ENCODE peak calls at places on chromosome 16, in nine cellular contexts. One of them, this sample, is unnamed.

GRCh38 chr16:11556214-11556819 is 30.4 kb downstream of the LITAF start:
- DNase-seq in endothelial cell: no peak
- DNase-seq in activated CD4-positive, CD25-positive, alpha-beta regulatory T cell treated with anti-CD3 and anti-CD28 coated beads, Interleukin-2, amount 50 U/mL, for 16 hours: no peak
- DNase-seq in ELF-1: no peak
- DNase-seq in stimulated activated naive CD8-positive, alpha-beta T cell treated with anti-CD3 and anti-CD28 coated beads, Interleukin-15, amount 100 ng/mL, for 72 hours: no peak
- DNase-seq in Daoy: no peak
- DNase-seq in activated T-cell treated with anti-CD3 and anti-CD28 coated beads for 24 hours: no peak
- DNase-seq in left colon: no peak
- DNase-seq in HT1080: no peak
- DNase-seq in this sample: no peak

GRCh38 chr16:19601083-19601976 is 45.8 kb downstream of the VPS35L start:
- DNase-seq in left colon: peak; percentile 22
- DNase-seq in activated T-cell treated with anti-CD3 and anti-CD28 coated beads for 24 hours: no peak
- DNase-seq in ELF-1: peak; percentile 38
- DNase-seq in stimulated activated naive CD8-positive, alpha-beta T cell treated with anti-CD3 and anti-CD28 coated beads, Interleukin-15, amount 100 ng/mL, for 72 hours: peak; percentile 7
- DNase-seq in HT1080: peak; percentile 3
- DNase-seq in activated CD4-positive, CD25-positive, alpha-beta regulatory T cell treated with anti-CD3 and anti-CD28 coated beads, Interleukin-2, amount 50 U/mL, for 16 hours: no peak
- DNase-seq in Daoy: peak; percentile 7
- DNase-seq in endothelial cell: peak; percentile 44
- DNase-seq in this sample: peak; percentile 51

GRCh38 chr16:72530434-72530833 is 358.5 kb upstream of the PMFBP1 start:
- DNase-seq in stimulated activated naive CD8-positive, alpha-beta T cell treated with anti-CD3 and anti-CD28 coated beads, Interleukin-15, amount 100 ng/mL, for 72 hours: no peak
- DNase-seq in Daoy: peak; percentile 64
- DNase-seq in HT1080: peak; percentile 90
- DNase-seq in left colon: no peak
- DNase-seq in activated CD4-positive, CD25-positive, alpha-beta regulatory T cell treated with anti-CD3 and anti-CD28 coated beads, Interleukin-2, amount 50 U/mL, for 16 hours: no peak
- DNase-seq in activated T-cell treated with anti-CD3 and anti-CD28 coated beads for 24 hours: no peak
- DNase-seq in ELF-1: no peak
- DNase-seq in endothelial cell: no peak
- DNase-seq in this sample: no peak

GRCh38 chr16:83653785-83654184 is 154.0 kb upstream of the HSBP1 start:
- DNase-seq in activated T-cell treated with anti-CD3 and anti-CD28 coated beads for 24 hours: no peak
- DNase-seq in Daoy: peak; percentile 6
- DNase-seq in ELF-1: no peak
- DNase-seq in left colon: no peak
- DNase-seq in activated CD4-positive, CD25-positive, alpha-beta regulatory T cell treated with anti-CD3 and anti-CD28 coated beads, Interleukin-2, amount 50 U/mL, for 16 hours: no peak
- DNase-seq in HT1080: peak; percentile 42
- DNase-seq in stimulated activated naive CD8-positive, alpha-beta T cell treated with anti-CD3 and anti-CD28 coated beads, Interleukin-15, amount 100 ng/mL, for 72 hours: no peak
- DNase-seq in endothelial cell: no peak
- DNase-seq in this sample: no peak

GRCh38 chr16:85036398-85037049 is 8.9 kb downstream of the KIAA0513 start:
- DNase-seq in activated T-cell treated with anti-CD3 and anti-CD28 coated beads for 24 hours: no peak
- DNase-seq in left colon: no peak
- DNase-seq in Daoy: no peak
- DNase-seq in ELF-1: no peak
- DNase-seq in HT1080: no peak
- DNase-seq in activated CD4-positive, CD25-positive, alpha-beta regulatory T cell treated with anti-CD3 and anti-CD28 coated beads, Interleukin-2, amount 50 U/mL, for 16 hours: no peak
- DNase-seq in stimulated activated naive CD8-positive, alpha-beta T cell treated with anti-CD3 and anti-CD28 coated beads, Interleukin-15, amount 100 ng/mL, for 72 hours: no peak
- DNase-seq in endothelial cell: no peak
- DNase-seq in this sample: no peak

GRCh38 chr16:31568577-31569359 is 41.1 kb downstream of the AHSP start:
- DNase-seq in ELF-1: peak; percentile 57
- DNase-seq in HT1080: no peak
- DNase-seq in activated T-cell treated with anti-CD3 and anti-CD28 coated beads for 24 hours: no peak
- DNase-seq in left colon: peak; percentile 14
- DNase-seq in stimulated activated naive CD8-positive, alpha-beta T cell treated with anti-CD3 and anti-CD28 coated beads, Interleukin-15, amount 100 ng/mL, for 72 hours: no peak
- DNase-seq in activated CD4-positive, CD25-positive, alpha-beta regulatory T cell treated with anti-CD3 and anti-CD28 coated beads, Interleukin-2, amount 50 U/mL, for 16 hours: no peak
- DNase-seq in Daoy: peak; percentile 63
- DNase-seq in endothelial cell: peak; percentile 15
- DNase-seq in this sample: no peak

GRCh38 chr16:89335803-89336485 is 118.4 kb downstream of the ZNF778 start:
- DNase-seq in left colon: no peak
- DNase-seq in HT1080: no peak
- DNase-seq in Daoy: no peak
- DNase-seq in activated CD4-positive, CD25-positive, alpha-beta regulatory T cell treated with anti-CD3 and anti-CD28 coated beads, Interleukin-2, amount 50 U/mL, for 16 hours: no peak
- DNase-seq in ELF-1: no peak
- DNase-seq in activated T-cell treated with anti-CD3 and anti-CD28 coated beads for 24 hours: no peak
- DNase-seq in endothelial cell: no peak
- DNase-seq in stimulated activated naive CD8-positive, alpha-beta T cell treated with anti-CD3 and anti-CD28 coated beads, Interleukin-15, amount 100 ng/mL, for 72 hours: no peak
- DNase-seq in this sample: no peak

GRCh38 chr16:35691057-35691456 is 2231.6 kb downstream of the TP53TG3F start:
- DNase-seq in activated T-cell treated with anti-CD3 and anti-CD28 coated beads for 24 hours: no peak
- DNase-seq in activated CD4-positive, CD25-positive, alpha-beta regulatory T cell treated with anti-CD3 and anti-CD28 coated beads, Interleukin-2, amount 50 U/mL, for 16 hours: no peak
- DNase-seq in Daoy: no peak
- DNase-seq in HT1080: no peak
- DNase-seq in endothelial cell: no peak
- DNase-seq in stimulated activated naive CD8-positive, alpha-beta T cell treated with anti-CD3 and anti-CD28 coated beads, Interleukin-15, amount 100 ng/mL, for 72 hours: no peak
- DNase-seq in ELF-1: no peak
- DNase-seq in left colon: no peak
- DNase-seq in this sample: no peak

GRCh38 chr16:57764341-57765159 is 29.0 kb downstream of the KATNB1 start:
- DNase-seq in ELF-1: peak; percentile 92
- DNase-seq in left colon: no peak
- DNase-seq in stimulated activated naive CD8-positive, alpha-beta T cell treated with anti-CD3 and anti-CD28 coated beads, Interleukin-15, amount 100 ng/mL, for 72 hours: no peak
- DNase-seq in activated T-cell treated with anti-CD3 and anti-CD28 coated beads for 24 hours: peak; percentile 4
- DNase-seq in HT1080: peak; percentile 93
- DNase-seq in activated CD4-positive, CD25-positive, alpha-beta regulatory T cell treated with anti-CD3 and anti-CD28 coated beads, Interleukin-2, amount 50 U/mL, for 16 hours: no peak
- DNase-seq in Daoy: peak; percentile 85
- DNase-seq in endothelial cell: peak; percentile 28
- DNase-seq in this sample: peak; percentile 99

GRCh38 chr16:56012479-56012811 is 137.3 kb upstream of the CES5A start:
- DNase-seq in activated CD4-positive, CD25-positive, alpha-beta regulatory T cell treated with anti-CD3 and anti-CD28 coated beads, Interleukin-2, amount 50 U/mL, for 16 hours: no peak
- DNase-seq in stimulated activated naive CD8-positive, alpha-beta T cell treated with anti-CD3 and anti-CD28 coated beads, Interleukin-15, amount 100 ng/mL, for 72 hours: no peak
- DNase-seq in HT1080: no peak
- DNase-seq in ELF-1: no peak
- DNase-seq in activated T-cell treated with anti-CD3 and anti-CD28 coated beads for 24 hours: no peak
- DNase-seq in left colon: no peak
- DNase-seq in Daoy: no peak
- DNase-seq in endothelial cell: no peak
- DNase-seq in this sample: no peak

GRCh38 chr16:64910351-64910750 is 211.5 kb downstream of the CDH11 start:
- DNase-seq in endothelial cell: no peak
- DNase-seq in activated CD4-positive, CD25-positive, alpha-beta regulatory T cell treated with anti-CD3 and anti-CD28 coated beads, Interleukin-2, amount 50 U/mL, for 16 hours: no peak
- DNase-seq in stimulated activated naive CD8-positive, alpha-beta T cell treated with anti-CD3 and anti-CD28 coated beads, Interleukin-15, amount 100 ng/mL, for 72 hours: no peak
- DNase-seq in Daoy: peak; percentile 88
- DNase-seq in ELF-1: peak; percentile 32
- DNase-seq in HT1080: peak; percentile 25
- DNase-seq in activated T-cell treated with anti-CD3 and anti-CD28 coated beads for 24 hours: no peak
- DNase-seq in left colon: peak; percentile 7
- DNase-seq in this sample: no peak

GRCh38 chr16:57624044-57624688 is 4.3 kb upstream of the ADGRG1 start:
- DNase-seq in endothelial cell: no peak
- DNase-seq in HT1080: peak; percentile 31
- DNase-seq in ELF-1: peak; percentile 72
- DNase-seq in activated T-cell treated with anti-CD3 and anti-CD28 coated beads for 24 hours: no peak
- DNase-seq in left colon: no peak
- DNase-seq in Daoy: peak; percentile 41
- DNase-seq in stimulated activated naive CD8-positive, alpha-beta T cell treated with anti-CD3 and anti-CD28 coated beads, Interleukin-15, amount 100 ng/mL, for 72 hours: no peak
- DNase-seq in activated CD4-positive, CD25-positive, alpha-beta regulatory T cell treated with anti-CD3 and anti-CD28 coated beads, Interleukin-2, amount 50 U/mL, for 16 hours: no peak
- DNase-seq in this sample: no peak

GRCh38 chr16:79171504-79172240 is 428.9 kb downstream of the MAF start:
- DNase-seq in activated CD4-positive, CD25-positive, alpha-beta regulatory T cell treated with anti-CD3 and anti-CD28 coated beads, Interleukin-2, amount 50 U/mL, for 16 hours: no peak
- DNase-seq in ELF-1: no peak
- DNase-seq in endothelial cell: no peak
- DNase-seq in left colon: no peak
- DNase-seq in activated T-cell treated with anti-CD3 and anti-CD28 coated beads for 24 hours: no peak
- DNase-seq in Daoy: peak; percentile 38
- DNase-seq in stimulated activated naive CD8-positive, alpha-beta T cell treated with anti-CD3 and anti-CD28 coated beads, Interleukin-15, amount 100 ng/mL, for 72 hours: no peak
- DNase-seq in HT1080: no peak
- DNase-seq in this sample: no peak

GRCh38 chr16:14101415-14101814 is 30.3 kb downstream of the MRTFB start:
- DNase-seq in activated T-cell treated with anti-CD3 and anti-CD28 coated beads for 24 hours: no peak
- DNase-seq in endothelial cell: no peak
- DNase-seq in activated CD4-positive, CD25-positive, alpha-beta regulatory T cell treated with anti-CD3 and anti-CD28 coated beads, Interleukin-2, amount 50 U/mL, for 16 hours: no peak
- DNase-seq in stimulated activated naive CD8-positive, alpha-beta T cell treated with anti-CD3 and anti-CD28 coated beads, Interleukin-15, amount 100 ng/mL, for 72 hours: no peak
- DNase-seq in Daoy: no peak
- DNase-seq in ELF-1: no peak
- DNase-seq in HT1080: no peak
- DNase-seq in left colon: no peak
- DNase-seq in this sample: no peak

GRCh38 chr16:84532299-84532724 is 27.9 kb upstream of the MEAK7 start:
- DNase-seq in stimulated activated naive CD8-positive, alpha-beta T cell treated with anti-CD3 and anti-CD28 coated beads, Interleukin-15, amount 100 ng/mL, for 72 hours: no peak
- DNase-seq in endothelial cell: peak; percentile 57
- DNase-seq in left colon: peak; percentile 26
- DNase-seq in activated CD4-positive, CD25-positive, alpha-beta regulatory T cell treated with anti-CD3 and anti-CD28 coated beads, Interleukin-2, amount 50 U/mL, for 16 hours: no peak
- DNase-seq in Daoy: peak; percentile 91
- DNase-seq in HT1080: peak; percentile 85
- DNase-seq in activated T-cell treated with anti-CD3 and anti-CD28 coated beads for 24 hours: no peak
- DNase-seq in ELF-1: peak; percentile 94
- DNase-seq in this sample: no peak

GRCh38 chr16:77574867-77575619 is 140.2 kb upstream of the ADAMTS18 start:
- DNase-seq in HT1080: no peak
- DNase-seq in Daoy: no peak
- DNase-seq in ELF-1: no peak
- DNase-seq in left colon: no peak
- DNase-seq in stimulated activated naive CD8-positive, alpha-beta T cell treated with anti-CD3 and anti-CD28 coated beads, Interleukin-15, amount 100 ng/mL, for 72 hours: no peak
- DNase-seq in endothelial cell: no peak
- DNase-seq in activated T-cell treated with anti-CD3 and anti-CD28 coated beads for 24 hours: no peak
- DNase-seq in activated CD4-positive, CD25-positive, alpha-beta regulatory T cell treated with anti-CD3 and anti-CD28 coated beads, Interleukin-2, amount 50 U/mL, for 16 hours: no peak
- DNase-seq in this sample: no peak

GRCh38 chr16:76653390-76654026 is 376.3 kb downstream of the CNTNAP4 start:
- DNase-seq in ELF-1: peak; percentile 23
- DNase-seq in endothelial cell: no peak
- DNase-seq in Daoy: peak; percentile 34
- DNase-seq in HT1080: peak; percentile 30
- DNase-seq in activated CD4-positive, CD25-positive, alpha-beta regulatory T cell treated with anti-CD3 and anti-CD28 coated beads, Interleukin-2, amount 50 U/mL, for 16 hours: no peak
- DNase-seq in left colon: no peak
- DNase-seq in activated T-cell treated with anti-CD3 and anti-CD28 coated beads for 24 hours: no peak
- DNase-seq in stimulated activated naive CD8-positive, alpha-beta T cell treated with anti-CD3 and anti-CD28 coated beads, Interleukin-15, amount 100 ng/mL, for 72 hours: no peak
- DNase-seq in this sample: peak; percentile 16

GRCh38 chr16:89374393-89374948 is 115.9 kb downstream of the ANKRD11 start:
- DNase-seq in activated T-cell treated with anti-CD3 and anti-CD28 coated beads for 24 hours: no peak
- DNase-seq in stimulated activated naive CD8-positive, alpha-beta T cell treated with anti-CD3 and anti-CD28 coated beads, Interleukin-15, amount 100 ng/mL, for 72 hours: no peak
- DNase-seq in activated CD4-positive, CD25-positive, alpha-beta regulatory T cell treated with anti-CD3 and anti-CD28 coated beads, Interleukin-2, amount 50 U/mL, for 16 hours: no peak
- DNase-seq in endothelial cell: no peak
- DNase-seq in HT1080: no peak
- DNase-seq in Daoy: no peak
- DNase-seq in left colon: no peak
- DNase-seq in ELF-1: peak; percentile 70
- DNase-seq in this sample: no peak

GRCh38 chr16:14372471-14372870 is 257.6 kb downstream of the PARN start:
- DNase-seq in activated T-cell treated with anti-CD3 and anti-CD28 coated beads for 24 hours: no peak
- DNase-seq in Daoy: no peak
- DNase-seq in activated CD4-positive, CD25-positive, alpha-beta regulatory T cell treated with anti-CD3 and anti-CD28 coated beads, Interleukin-2, amount 50 U/mL, for 16 hours: no peak
- DNase-seq in endothelial cell: no peak
- DNase-seq in ELF-1: no peak
- DNase-seq in HT1080: no peak
- DNase-seq in stimulated activated naive CD8-positive, alpha-beta T cell treated with anti-CD3 and anti-CD28 coated beads, Interleukin-15, amount 100 ng/mL, for 72 hours: no peak
- DNase-seq in left colon: no peak
- DNase-seq in this sample: no peak

GRCh38 chr16:2595376-2596200 is 57.8 kb downstream of the PDPK1 start:
- DNase-seq in Daoy: no peak
- DNase-seq in endothelial cell: no peak
- DNase-seq in left colon: no peak
- DNase-seq in activated CD4-positive, CD25-positive, alpha-beta regulatory T cell treated with anti-CD3 and anti-CD28 coated beads, Interleukin-2, amount 50 U/mL, for 16 hours: no peak
- DNase-seq in activated T-cell treated with anti-CD3 and anti-CD28 coated beads for 24 hours: no peak
- DNase-seq in ELF-1: no peak
- DNase-seq in stimulated activated naive CD8-positive, alpha-beta T cell treated with anti-CD3 and anti-CD28 coated beads, Interleukin-15, amount 100 ng/mL, for 72 hours: no peak
- DNase-seq in HT1080: no peak
- DNase-seq in this sample: no peak

GRCh38 chr16:57412584-57412983 is 8.0 kb downstream of the CCL17 start:
- DNase-seq in left colon: no peak
- DNase-seq in endothelial cell: no peak
- DNase-seq in Daoy: no peak
- DNase-seq in HT1080: no peak
- DNase-seq in activated T-cell treated with anti-CD3 and anti-CD28 coated beads for 24 hours: no peak
- DNase-seq in stimulated activated naive CD8-positive, alpha-beta T cell treated with anti-CD3 and anti-CD28 coated beads, Interleukin-15, amount 100 ng/mL, for 72 hours: no peak
- DNase-seq in ELF-1: no peak
- DNase-seq in activated CD4-positive, CD25-positive, alpha-beta regulatory T cell treated with anti-CD3 and anti-CD28 coated beads, Interleukin-2, amount 50 U/mL, for 16 hours: no peak
- DNase-seq in this sample: no peak

GRCh38 chr16:27735031-27735430 is 185.1 kb downstream of the KATNIP start:
- DNase-seq in activated T-cell treated with anti-CD3 and anti-CD28 coated beads for 24 hours: no peak
- DNase-seq in Daoy: no peak
- DNase-seq in endothelial cell: no peak
- DNase-seq in HT1080: no peak
- DNase-seq in activated CD4-positive, CD25-positive, alpha-beta regulatory T cell treated with anti-CD3 and anti-CD28 coated beads, Interleukin-2, amount 50 U/mL, for 16 hours: no peak
- DNase-seq in stimulated activated naive CD8-positive, alpha-beta T cell treated with anti-CD3 and anti-CD28 coated beads, Interleukin-15, amount 100 ng/mL, for 72 hours: no peak
- DNase-seq in left colon: no peak
- DNase-seq in ELF-1: no peak
- DNase-seq in this sample: no peak

GRCh38 chr16:69535123-69536050 is 30.4 kb upstream of the NFAT5 start:
- DNase-seq in activated CD4-positive, CD25-positive, alpha-beta regulatory T cell treated with anti-CD3 and anti-CD28 coated beads, Interleukin-2, amount 50 U/mL, for 16 hours: no peak
- DNase-seq in endothelial cell: peak; percentile 7
- DNase-seq in Daoy: no peak
- DNase-seq in activated T-cell treated with anti-CD3 and anti-CD28 coated beads for 24 hours: no peak
- DNase-seq in stimulated activated naive CD8-positive, alpha-beta T cell treated with anti-CD3 and anti-CD28 coated beads, Interleukin-15, amount 100 ng/mL, for 72 hours: no peak
- DNase-seq in HT1080: peak; percentile 61
- DNase-seq in left colon: no peak
- DNase-seq in ELF-1: no peak
- DNase-seq in this sample: no peak

GRCh38 chr16:81163671-81164070 is 67.5 kb upstream of the GCSH start:
- DNase-seq in ELF-1: peak; percentile 53
- DNase-seq in endothelial cell: no peak
- DNase-seq in stimulated activated naive CD8-positive, alpha-beta T cell treated with anti-CD3 and anti-CD28 coated beads, Interleukin-15, amount 100 ng/mL, for 72 hours: no peak
- DNase-seq in activated CD4-positive, CD25-positive, alpha-beta regulatory T cell treated with anti-CD3 and anti-CD28 coated beads, Interleukin-2, amount 50 U/mL, for 16 hours: no peak
- DNase-seq in activated T-cell treated with anti-CD3 and anti-CD28 coated beads for 24 hours: no peak
- DNase-seq in Daoy: no peak
- DNase-seq in HT1080: no peak
- DNase-seq in left colon: no peak
- DNase-seq in this sample: no peak

GRCh38 chr16:85162478-85163277 is 50.4 kb upstream of the CIBAR2 start:
- DNase-seq in left colon: no peak
- DNase-seq in endothelial cell: no peak
- DNase-seq in Daoy: peak; percentile 81
- DNase-seq in ELF-1: peak; percentile 55
- DNase-seq in activated T-cell treated with anti-CD3 and anti-CD28 coated beads for 24 hours: no peak
- DNase-seq in activated CD4-positive, CD25-positive, alpha-beta regulatory T cell treated with anti-CD3 and anti-CD28 coated beads, Interleukin-2, amount 50 U/mL, for 16 hours: no peak
- DNase-seq in stimulated activated naive CD8-positive, alpha-beta T cell treated with anti-CD3 and anti-CD28 coated beads, Interleukin-15, amount 100 ng/mL, for 72 hours: no peak
- DNase-seq in HT1080: peak; percentile 48
- DNase-seq in this sample: no peak

GRCh38 chr16:84165746-84166145 is 20.6 kb downstream of the DNAAF1 start:
- DNase-seq in Daoy: no peak
- DNase-seq in HT1080: no peak
- DNase-seq in activated T-cell treated with anti-CD3 and anti-CD28 coated beads for 24 hours: no peak
- DNase-seq in ELF-1: no peak
- DNase-seq in endothelial cell: no peak
- DNase-seq in left colon: no peak
- DNase-seq in stimulated activated naive CD8-positive, alpha-beta T cell treated with anti-CD3 and anti-CD28 coated beads, Interleukin-15, amount 100 ng/mL, for 72 hours: no peak
- DNase-seq in activated CD4-positive, CD25-positive, alpha-beta regulatory T cell treated with anti-CD3 and anti-CD28 coated beads, Interleukin-2, amount 50 U/mL, for 16 hours: no peak
- DNase-seq in this sample: no peak

GRCh38 chr16:27346818-27347217 is 33.0 kb downstream of the IL4R start:
- DNase-seq in HT1080: no peak
- DNase-seq in activated T-cell treated with anti-CD3 and anti-CD28 coated beads for 24 hours: no peak
- DNase-seq in left colon: no peak
- DNase-seq in ELF-1: no peak
- DNase-seq in endothelial cell: no peak
- DNase-seq in Daoy: no peak
- DNase-seq in stimulated activated naive CD8-positive, alpha-beta T cell treated with anti-CD3 and anti-CD28 coated beads, Interleukin-15, amount 100 ng/mL, for 72 hours: no peak
- DNase-seq in activated CD4-positive, CD25-positive, alpha-beta regulatory T cell treated with anti-CD3 and anti-CD28 coated beads, Interleukin-2, amount 50 U/mL, for 16 hours: no peak
- DNase-seq in this sample: peak; percentile 1

GRCh38 chr16:2194852-2195315 is 1.5 kb downstream of the CASKIN1 start:
- DNase-seq in activated CD4-positive, CD25-positive, alpha-beta regulatory T cell treated with anti-CD3 and anti-CD28 coated beads, Interleukin-2, amount 50 U/mL, for 16 hours: no peak
- DNase-seq in left colon: peak; percentile 68
- DNase-seq in stimulated activated naive CD8-positive, alpha-beta T cell treated with anti-CD3 and anti-CD28 coated beads, Interleukin-15, amount 100 ng/mL, for 72 hours: peak; percentile 54
- DNase-seq in ELF-1: peak; percentile 85
- DNase-seq in activated T-cell treated with anti-CD3 and anti-CD28 coated beads for 24 hours: no peak
- DNase-seq in HT1080: peak; percentile 67
- DNase-seq in endothelial cell: peak; percentile 48
- DNase-seq in Daoy: peak; percentile 65
- DNase-seq in this sample: peak; percentile 45

GRCh38 chr16:47734987-47735594 is 274.0 kb downstream of the PHKB start:
- DNase-seq in stimulated activated naive CD8-positive, alpha-beta T cell treated with anti-CD3 and anti-CD28 coated beads, Interleukin-15, amount 100 ng/mL, for 72 hours: no peak
- DNase-seq in activated CD4-positive, CD25-positive, alpha-beta regulatory T cell treated with anti-CD3 and anti-CD28 coated beads, Interleukin-2, amount 50 U/mL, for 16 hours: no peak
- DNase-seq in HT1080: no peak
- DNase-seq in Daoy: no peak
- DNase-seq in left colon: peak; percentile 64
- DNase-seq in endothelial cell: no peak
- DNase-seq in activated T-cell treated with anti-CD3 and anti-CD28 coated beads for 24 hours: no peak
- DNase-seq in ELF-1: no peak
- DNase-seq in this sample: no peak

GRCh38 chr16:15960124-15960971 is 10.9 kb downstream of the ABCC1 start:
- DNase-seq in ELF-1: peak; percentile 59
- DNase-seq in activated T-cell treated with anti-CD3 and anti-CD28 coated beads for 24 hours: no peak
- DNase-seq in HT1080: no peak
- DNase-seq in left colon: no peak
- DNase-seq in endothelial cell: no peak
- DNase-seq in Daoy: no peak
- DNase-seq in stimulated activated naive CD8-positive, alpha-beta T cell treated with anti-CD3 and anti-CD28 coated beads, Interleukin-15, amount 100 ng/mL, for 72 hours: no peak
- DNase-seq in activated CD4-positive, CD25-positive, alpha-beta regulatory T cell treated with anti-CD3 and anti-CD28 coated beads, Interleukin-2, amount 50 U/mL, for 16 hours: no peak
- DNase-seq in this sample: no peak

GRCh38 chr16:11613381-11614303 is 26.9 kb upstream of the LITAF start:
- DNase-seq in HT1080: no peak
- DNase-seq in left colon: peak; percentile 85
- DNase-seq in activated CD4-positive, CD25-positive, alpha-beta regulatory T cell treated with anti-CD3 and anti-CD28 coated beads, Interleukin-2, amount 50 U/mL, for 16 hours: no peak
- DNase-seq in ELF-1: no peak
- DNase-seq in endothelial cell: no peak
- DNase-seq in Daoy: peak; percentile 27
- DNase-seq in activated T-cell treated with anti-CD3 and anti-CD28 coated beads for 24 hours: no peak
- DNase-seq in stimulated activated naive CD8-positive, alpha-beta T cell treated with anti-CD3 and anti-CD28 coated beads, Interleukin-15, amount 100 ng/mL, for 72 hours: no peak
- DNase-seq in this sample: peak; percentile 67